ENCODE peak calls at places on chromosomes 6 and 20, in six cellular contexts. One of them, this sample, is unnamed.

GRCh38 chr20:35020108-35021031 is 64.7 kb downstream of the MYH7B start:
- DNase-seq in GM12878: no peak
- DNase-seq in K562: no peak
- DNase-seq in HepG2: no peak
- DNase-seq in SK-N-SH: no peak
- DNase-seq in H1: no peak
- DNase-seq in this sample: no peak

GRCh38 chr20:37755665-37756064 is 61.8 kb downstream of the CTNNBL1 start:
- DNase-seq in GM12878: no peak
- DNase-seq in HepG2: no peak
- DNase-seq in SK-N-SH: peak
- DNase-seq in K562: peak
- DNase-seq in H1: no peak
- DNase-seq in this sample: no peak

GRCh38 chr6:168052291-168052891 is 26.6 kb downstream of the FRMD1 start:
- DNase-seq in H1: no peak
- DNase-seq in K562: no peak
- DNase-seq in GM12878: no peak
- DNase-seq in HepG2: no peak
- DNase-seq in SK-N-SH: no peak
- DNase-seq in this sample: no peak

GRCh38 chr6:75201901-75202672 is 3.8 kb downstream of the COL12A1 start:
- DNase-seq in K562: no peak
- DNase-seq in SK-N-SH: peak
- DNase-seq in GM12878: no peak
- DNase-seq in H1: peak
- DNase-seq in HepG2: no peak
- DNase-seq in this sample: peak

GRCh38 chr6:391559-392440 is at the start of gene IRF4:
- DNase-seq in H1: peak
- DNase-seq in GM12878: no peak
- DNase-seq in K562: no peak
- DNase-seq in HepG2: no peak
- DNase-seq in SK-N-SH: no peak
- DNase-seq in this sample: peak

GRCh38 chr6:74431873-74432272 is 735.9 kb downstream of the CD109 start:
- DNase-seq in SK-N-SH: no peak
- DNase-seq in GM12878: no peak
- DNase-seq in HepG2: no peak
- DNase-seq in H1: no peak
- DNase-seq in K562: no peak
- DNase-seq in this sample: no peak

GRCh38 chr6:69398729-69399128 is 398.1 kb downstream of the LMBRD1 start:
- DNase-seq in SK-N-SH: no peak
- DNase-seq in H1: no peak
- DNase-seq in K562: no peak
- DNase-seq in HepG2: no peak
- DNase-seq in GM12878: no peak
- DNase-seq in this sample: no peak

GRCh38 chr6:111013144-111013905 is 31.5 kb downstream of the RPF2 start:
- DNase-seq in HepG2: no peak
- DNase-seq in SK-N-SH: no peak
- DNase-seq in GM12878: no peak
- DNase-seq in K562: no peak
- DNase-seq in H1: no peak
- DNase-seq in this sample: no peak

GRCh38 chr6:1240766-1241165 is 71.1 kb upstream of the FOXQ1 start:
- DNase-seq in K562: no peak
- DNase-seq in SK-N-SH: no peak
- DNase-seq in HepG2: no peak
- DNase-seq in H1: no peak
- DNase-seq in GM12878: no peak
- DNase-seq in this sample: no peak

GRCh38 chr6:122620902-122621301 is 10.7 kb downstream of the PKIB start:
- DNase-seq in HepG2: peak
- DNase-seq in H1: no peak
- DNase-seq in K562: no peak
- DNase-seq in GM12878: no peak
- DNase-seq in SK-N-SH: no peak
- DNase-seq in this sample: no peak

GRCh38 chr6:169970306-169970988 is 219.0 kb downstream of the ERMARD start:
- DNase-seq in SK-N-SH: peak
- DNase-seq in GM12878: no peak
- DNase-seq in H1: peak
- DNase-seq in HepG2: no peak
- DNase-seq in K562: no peak
- DNase-seq in this sample: no peak

GRCh38 chr6:167444602-167445346 is 119.9 kb downstream of the TTLL2 start:
- DNase-seq in K562: no peak
- DNase-seq in HepG2: peak
- DNase-seq in SK-N-SH: no peak
- DNase-seq in GM12878: no peak
- DNase-seq in H1: no peak
- DNase-seq in this sample: no peak

GRCh38 chr6:34126419-34126818 is 19.5 kb downstream of the GRM4 start:
- DNase-seq in SK-N-SH: no peak
- DNase-seq in H1: no peak
- DNase-seq in HepG2: no peak
- DNase-seq in K562: no peak
- DNase-seq in GM12878: no peak
- DNase-seq in this sample: no peak

GRCh38 chr6:29947292-29947980 is 5.1 kb downstream of the HLA-A start:
- DNase-seq in SK-N-SH: no peak
- DNase-seq in H1: no peak
- DNase-seq in K562: no peak
- DNase-seq in HepG2: no peak
- DNase-seq in GM12878: no peak
- DNase-seq in this sample: no peak

GRCh38 chr6:167688123-167688522 is 138.6 kb upstream of the AFDN start:
- DNase-seq in K562: no peak
- DNase-seq in GM12878: no peak
- DNase-seq in HepG2: no peak
- DNase-seq in SK-N-SH: no peak
- DNase-seq in H1: no peak
- DNase-seq in this sample: no peak

GRCh38 chr6:46909371-46909770 is 12.4 kb downstream of the ADGRF5 start:
- DNase-seq in SK-N-SH: no peak
- DNase-seq in HepG2: no peak
- DNase-seq in H1: no peak
- DNase-seq in GM12878: no peak
- DNase-seq in K562: no peak
- DNase-seq in this sample: no peak

GRCh38 chr6:11011787-11012234 is 32.3 kb downstream of the ELOVL2 start:
- DNase-seq in K562: peak
- DNase-seq in SK-N-SH: no peak
- DNase-seq in HepG2: peak
- DNase-seq in H1: no peak
- DNase-seq in GM12878: no peak
- DNase-seq in this sample: no peak

GRCh38 chr20:48634641-48635040 is 193.2 kb downstream of the PREX1 start:
- DNase-seq in K562: no peak
- DNase-seq in H1: no peak
- DNase-seq in SK-N-SH: no peak
- DNase-seq in HepG2: no peak
- DNase-seq in GM12878: no peak
- DNase-seq in this sample: no peak

GRCh38 chr6:169099411-169100202 is 154.0 kb downstream of the THBS2 start:
- DNase-seq in GM12878: no peak
- DNase-seq in HepG2: peak
- DNase-seq in SK-N-SH: no peak
- DNase-seq in K562: no peak
- DNase-seq in H1: peak
- DNase-seq in this sample: no peak

GRCh38 chr20:23477223-23477622 is 13.7 kb upstream of the CST8 start:
- DNase-seq in K562: no peak
- DNase-seq in HepG2: no peak
- DNase-seq in GM12878: no peak
- DNase-seq in SK-N-SH: no peak
- DNase-seq in H1: no peak
- DNase-seq in this sample: no peak

GRCh38 chr20:2820084-2820895 is 4.1 kb downstream of the TMEM239 start:
- DNase-seq in H1: peak
- DNase-seq in K562: peak
- DNase-seq in SK-N-SH: no peak
- DNase-seq in GM12878: no peak
- DNase-seq in HepG2: no peak
- DNase-seq in this sample: no peak

GRCh38 chr6:38110407-38111025 is 291.0 kb downstream of the ZFAND3 start:
- DNase-seq in HepG2: no peak
- DNase-seq in GM12878: no peak
- DNase-seq in SK-N-SH: no peak
- DNase-seq in K562: no peak
- DNase-seq in H1: no peak
- DNase-seq in this sample: no peak

GRCh38 chr6:42452171-42453026 is 673 bp upstream of the TRERF1 start:
- DNase-seq in SK-N-SH: peak
- DNase-seq in GM12878: no peak
- DNase-seq in HepG2: no peak
- DNase-seq in H1: peak
- DNase-seq in K562: peak
- DNase-seq in this sample: peak

GRCh38 chr6:101779051-101779844 is 385.7 kb downstream of the GRIK2 start:
- DNase-seq in HepG2: no peak
- DNase-seq in GM12878: no peak
- DNase-seq in H1: no peak
- DNase-seq in K562: no peak
- DNase-seq in SK-N-SH: no peak
- DNase-seq in this sample: no peak

GRCh38 chr20:37228111-37228510 is 33.5 kb downstream of the GHRH start:
- DNase-seq in SK-N-SH: no peak
- DNase-seq in K562: no peak
- DNase-seq in HepG2: no peak
- DNase-seq in GM12878: no peak
- DNase-seq in H1: no peak
- DNase-seq in this sample: no peak

GRCh38 chr20:63830821-63831593 is at the start of gene ZBTB46:
- DNase-seq in GM12878: no peak
- DNase-seq in H1: no peak
- DNase-seq in HepG2: no peak
- DNase-seq in K562: peak
- DNase-seq in SK-N-SH: peak
- DNase-seq in this sample: peak

GRCh38 chr6:157620905-157621304 is 202.1 kb upstream of the SNX9 start:
- DNase-seq in SK-N-SH: no peak
- DNase-seq in K562: no peak
- DNase-seq in GM12878: no peak
- DNase-seq in HepG2: no peak
- DNase-seq in H1: no peak
- DNase-seq in this sample: no peak

GRCh38 chr20:5797843-5798462 is 47.8 kb downstream of the SHLD1 start:
- DNase-seq in HepG2: no peak
- DNase-seq in K562: no peak
- DNase-seq in GM12878: peak
- DNase-seq in SK-N-SH: no peak
- DNase-seq in H1: no peak
- DNase-seq in this sample: peak

GRCh38 chr6:144482142-144482541 is 197.0 kb downstream of the UTRN start:
- DNase-seq in SK-N-SH: peak
- DNase-seq in H1: peak
- DNase-seq in GM12878: peak
- DNase-seq in HepG2: peak
- DNase-seq in K562: peak
- DNase-seq in this sample: peak

GRCh38 chr20:32637311-32637710 is 36.4 kb downstream of the C20orf203 start:
- DNase-seq in GM12878: no peak
- DNase-seq in K562: no peak
- DNase-seq in HepG2: no peak
- DNase-seq in SK-N-SH: no peak
- DNase-seq in H1: no peak
- DNase-seq in this sample: no peak

GRCh38 chr20:32635764-32636163 is 38.0 kb downstream of the C20orf203 start:
- DNase-seq in HepG2: no peak
- DNase-seq in K562: no peak
- DNase-seq in GM12878: no peak
- DNase-seq in SK-N-SH: no peak
- DNase-seq in H1: no peak
- DNase-seq in this sample: no peak

GRCh38 chr20:32637738-32638137 is 36.0 kb downstream of the C20orf203 start:
- DNase-seq in HepG2: no peak
- DNase-seq in H1: no peak
- DNase-seq in SK-N-SH: no peak
- DNase-seq in GM12878: no peak
- DNase-seq in K562: no peak
- DNase-seq in this sample: no peak

GRCh38 chr20:32636821-32637220 is 36.9 kb downstream of the C20orf203 start:
- DNase-seq in GM12878: no peak
- DNase-seq in K562: no peak
- DNase-seq in SK-N-SH: no peak
- DNase-seq in HepG2: no peak
- DNase-seq in H1: no peak
- DNase-seq in this sample: no peak

GRCh38 chr20:32636278-32636677 is 37.5 kb downstream of the C20orf203 start:
- DNase-seq in HepG2: no peak
- DNase-seq in H1: no peak
- DNase-seq in SK-N-SH: no peak
- DNase-seq in GM12878: no peak
- DNase-seq in K562: no peak
- DNase-seq in this sample: no peak
- TF ChIP-seq TAF1 in HepG2: no peak
- TF ChIP-seq TAF1 in H1: no peak
- TF ChIP-seq TAF1 in SK-N-SH: no peak
- TF ChIP-seq TAF1 in GM12878: no peak
- TF ChIP-seq TAF1 in K562: no peak
- TF ChIP-seq TAF1 in this sample: no peak

GRCh38 chr20:62623488-62624324 is 18.6 kb upstream of the SLCO4A1 start:
- DNase-seq in H1: peak
- DNase-seq in SK-N-SH: peak
- DNase-seq in GM12878: peak
- DNase-seq in HepG2: peak
- DNase-seq in K562: peak
- DNase-seq in this sample: peak
- TF ChIP-seq POLR2AphosphoS5 in H1: no peak
- TF ChIP-seq POLR2AphosphoS5 in SK-N-SH: no peak
- TF ChIP-seq POLR2AphosphoS5 in GM12878: peak
- TF ChIP-seq POLR2AphosphoS5 in HepG2: peak
- TF ChIP-seq POLR2AphosphoS5 in K562: peak
- TF ChIP-seq POLR2AphosphoS5 in this sample: peak

DNA sequence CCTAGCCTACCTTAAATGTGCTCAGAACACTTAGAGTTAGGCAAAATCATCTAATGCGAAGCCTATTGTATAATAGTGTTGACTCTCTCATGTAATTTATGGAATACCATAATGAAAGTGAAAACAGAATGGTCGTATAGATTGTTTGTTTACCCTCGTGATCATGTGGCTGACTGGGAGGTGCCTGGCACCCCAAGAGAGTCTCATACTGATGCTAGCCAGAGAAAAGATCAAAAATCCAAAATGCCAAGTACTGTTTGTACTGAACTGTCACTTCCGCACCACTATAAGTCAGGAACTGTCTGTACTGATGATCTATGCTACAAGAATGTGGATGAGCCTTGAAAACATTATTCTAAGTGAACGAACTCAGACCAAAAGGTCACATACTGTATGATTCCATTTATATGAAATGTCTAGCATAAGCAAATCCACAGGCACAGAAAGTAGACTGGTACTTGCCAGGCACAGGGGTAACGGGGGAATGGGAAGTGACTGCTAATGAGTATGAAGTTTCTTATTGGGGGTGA is 22.4 kb downstream of the ZMYND8 start:
- DNase-seq in SK-N-SH: no peak
- DNase-seq in K562: no peak
- DNase-seq in GM12878: no peak
- DNase-seq in HepG2: peak
- DNase-seq in H1: no peak
- DNase-seq in this sample: no peak
- TF ChIP-seq TAF1 in SK-N-SH: no peak
- TF ChIP-seq TAF1 in K562: no peak
- TF ChIP-seq TAF1 in GM12878: no peak
- TF ChIP-seq TAF1 in HepG2: no peak
- TF ChIP-seq TAF1 in H1: no peak
- TF ChIP-seq TAF1 in this sample: no peak

GRCh38 chr20:32010096-32010495 is at the start of gene CCM2L:
- DNase-seq in HepG2: no peak
- DNase-seq in K562: no peak
- DNase-seq in H1: no peak
- DNase-seq in SK-N-SH: no peak
- DNase-seq in GM12878: no peak
- DNase-seq in this sample: no peak
- TF ChIP-seq POLR2AphosphoS5 in HepG2: no peak
- TF ChIP-seq POLR2AphosphoS5 in K562: no peak
- TF ChIP-seq POLR2AphosphoS5 in H1: no peak
- TF ChIP-seq POLR2AphosphoS5 in SK-N-SH: no peak
- TF ChIP-seq POLR2AphosphoS5 in GM12878: no peak
- TF ChIP-seq POLR2AphosphoS5 in this sample: no peak